ENCODE peak calls at places on chromosomes 6 and 20, in ten cellular contexts. One of them, this sample, is unnamed.

GRCh38 chr20:23061713-23062561 is 12.5 kb upstream of the THBD start:
- DNase-seq in heart left ventricle: no peak
- DNase-seq in body of pancreas: peak
- DNase-seq in right lobe of liver: no peak
- DNase-seq in sigmoid colon: peak
- DNase-seq in spleen: no peak
- DNase-seq in prostate gland: no peak
- DNase-seq in A549: peak
- DNase-seq in transverse colon: peak
- DNase-seq in endothelial cell of umbilical vein: peak
- DNase-seq in this sample: no peak

GRCh38 chr20:21127201-21127981 is 1.5 kb downstream of the KIZ start:
- DNase-seq in heart left ventricle: no peak
- DNase-seq in body of pancreas: no peak
- DNase-seq in right lobe of liver: no peak
- DNase-seq in sigmoid colon: no peak
- DNase-seq in spleen: no peak
- DNase-seq in prostate gland: no peak
- DNase-seq in A549: no peak
- DNase-seq in transverse colon: no peak
- DNase-seq in endothelial cell of umbilical vein: no peak
- DNase-seq in this sample: no peak

GRCh38 chr6:31529329-31530150 is 778 bp downstream of the MCCD1 start:
- DNase-seq in heart left ventricle: no peak
- DNase-seq in body of pancreas: no peak
- DNase-seq in right lobe of liver: no peak
- DNase-seq in sigmoid colon: no peak
- DNase-seq in spleen: no peak
- DNase-seq in prostate gland: no peak
- DNase-seq in A549: no peak
- DNase-seq in transverse colon: no peak
- DNase-seq in endothelial cell of umbilical vein: no peak
- DNase-seq in this sample: no peak

GRCh38 chr6:38264605-38265004 is 375.1 kb downstream of the BTBD9 start:
- DNase-seq in heart left ventricle: no peak
- DNase-seq in body of pancreas: no peak
- DNase-seq in right lobe of liver: no peak
- DNase-seq in sigmoid colon: no peak
- DNase-seq in spleen: no peak
- DNase-seq in prostate gland: no peak
- DNase-seq in A549: peak
- DNase-seq in transverse colon: no peak
- DNase-seq in endothelial cell of umbilical vein: no peak
- DNase-seq in this sample: no peak

GRCh38 chr6:47169785-47170685 is 127.9 kb upstream of the ADGRF1 start:
- DNase-seq in heart left ventricle: no peak
- DNase-seq in body of pancreas: no peak
- DNase-seq in right lobe of liver: no peak
- DNase-seq in sigmoid colon: no peak
- DNase-seq in spleen: no peak
- DNase-seq in prostate gland: no peak
- DNase-seq in A549: no peak
- DNase-seq in transverse colon: no peak
- DNase-seq in endothelial cell of umbilical vein: no peak
- DNase-seq in this sample: no peak

GRCh38 chr6:37566209-37566859 is 66.6 kb upstream of the CCDC167 start:
- DNase-seq in heart left ventricle: peak
- DNase-seq in body of pancreas: peak
- DNase-seq in right lobe of liver: peak
- DNase-seq in sigmoid colon: no peak
- DNase-seq in spleen: peak
- DNase-seq in prostate gland: peak
- DNase-seq in A549: peak
- DNase-seq in transverse colon: peak
- DNase-seq in endothelial cell of umbilical vein: peak
- DNase-seq in this sample: peak

GRCh38 chr6:140064371-140064770 is 689.9 kb upstream of the CITED2 start:
- DNase-seq in heart left ventricle: no peak
- DNase-seq in body of pancreas: no peak
- DNase-seq in right lobe of liver: no peak
- DNase-seq in sigmoid colon: no peak
- DNase-seq in spleen: no peak
- DNase-seq in prostate gland: no peak
- DNase-seq in A549: no peak
- DNase-seq in transverse colon: no peak
- DNase-seq in endothelial cell of umbilical vein: no peak
- DNase-seq in this sample: no peak

GRCh38 chr20:37331060-37331857 is 14.7 kb upstream of the SRC start:
- DNase-seq in heart left ventricle: no peak
- DNase-seq in body of pancreas: no peak
- DNase-seq in right lobe of liver: no peak
- DNase-seq in sigmoid colon: no peak
- DNase-seq in spleen: peak
- DNase-seq in prostate gland: no peak
- DNase-seq in A549: no peak
- DNase-seq in transverse colon: no peak
- DNase-seq in endothelial cell of umbilical vein: no peak
- DNase-seq in this sample: no peak

GRCh38 chr6:163342571-163343539 is 71.7 kb upstream of the QKI start:
- DNase-seq in heart left ventricle: no peak
- DNase-seq in body of pancreas: no peak
- DNase-seq in right lobe of liver: no peak
- DNase-seq in sigmoid colon: no peak
- DNase-seq in spleen: no peak
- DNase-seq in prostate gland: no peak
- DNase-seq in A549: no peak
- DNase-seq in transverse colon: no peak
- DNase-seq in endothelial cell of umbilical vein: no peak
- DNase-seq in this sample: no peak

GRCh38 chr20:11153819-11154218 is 480.0 kb upstream of the JAG1 start:
- DNase-seq in heart left ventricle: no peak
- DNase-seq in body of pancreas: no peak
- DNase-seq in right lobe of liver: no peak
- DNase-seq in sigmoid colon: no peak
- DNase-seq in spleen: no peak
- DNase-seq in prostate gland: no peak
- DNase-seq in A549: no peak
- DNase-seq in transverse colon: no peak
- DNase-seq in endothelial cell of umbilical vein: no peak
- DNase-seq in this sample: no peak

GRCh38 chr6:42555477-42556457 is 8.1 kb upstream of the UBR2 start:
- DNase-seq in heart left ventricle: no peak
- DNase-seq in body of pancreas: no peak
- DNase-seq in right lobe of liver: no peak
- DNase-seq in sigmoid colon: no peak
- DNase-seq in spleen: no peak
- DNase-seq in prostate gland: no peak
- DNase-seq in A549: no peak
- DNase-seq in transverse colon: peak
- DNase-seq in endothelial cell of umbilical vein: no peak
- DNase-seq in this sample: no peak

GRCh38 chr6:145836767-145837166 is 22.2 kb upstream of the FBXO30 start:
- DNase-seq in heart left ventricle: no peak
- DNase-seq in body of pancreas: no peak
- DNase-seq in right lobe of liver: no peak
- DNase-seq in sigmoid colon: no peak
- DNase-seq in spleen: no peak
- DNase-seq in prostate gland: no peak
- DNase-seq in A549: no peak
- DNase-seq in transverse colon: no peak
- DNase-seq in endothelial cell of umbilical vein: no peak
- DNase-seq in this sample: no peak
- H3K27ac ChIP-seq in heart left ventricle: no peak
- H3K27ac ChIP-seq in body of pancreas: no peak
- H3K27ac ChIP-seq in right lobe of liver: no peak
- H3K27ac ChIP-seq in sigmoid colon: no peak
- H3K27ac ChIP-seq in spleen: no peak
- H3K27ac ChIP-seq in prostate gland: no peak
- H3K27ac ChIP-seq in A549: no peak
- H3K27ac ChIP-seq in transverse colon: no peak
- H3K27ac ChIP-seq in endothelial cell of umbilical vein: no peak
- H3K27ac ChIP-seq in this sample: no peak

DNA sequence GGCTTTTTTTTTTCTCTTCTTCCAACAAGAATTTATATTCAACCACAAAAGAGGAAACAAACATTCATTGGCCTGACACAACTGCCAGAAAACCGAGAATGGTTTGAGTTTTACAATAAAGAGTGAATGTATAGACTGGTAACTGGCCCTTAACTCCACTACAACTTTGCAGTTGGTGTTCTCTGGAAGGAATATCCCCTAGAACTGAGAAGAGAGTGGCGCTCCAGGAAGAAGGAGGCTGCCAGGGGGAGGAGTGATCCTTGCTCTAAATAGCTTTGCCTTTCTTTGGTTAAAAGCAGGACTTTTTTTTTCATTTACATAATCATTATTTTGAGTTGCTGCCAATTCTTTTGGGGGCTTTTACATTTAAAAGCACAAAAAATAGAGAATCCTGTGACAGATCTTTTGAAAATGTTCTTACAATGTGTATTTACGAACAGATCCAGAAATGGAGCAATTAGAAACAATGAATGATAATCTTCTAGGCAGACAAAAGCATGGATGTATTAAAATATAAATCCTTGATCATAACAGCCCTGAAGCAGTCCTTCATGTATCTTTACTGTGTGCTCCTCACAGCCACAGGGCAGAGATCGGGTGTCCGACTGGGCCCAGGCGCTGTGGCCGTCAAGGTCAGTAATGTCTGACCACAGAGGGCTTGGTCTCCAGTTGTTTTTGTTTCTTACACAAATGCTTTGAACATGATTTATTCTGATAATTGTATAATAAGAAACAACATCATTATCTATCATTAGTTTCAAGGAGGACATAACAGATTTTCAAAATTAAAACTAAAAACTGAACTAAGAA is 612.1 kb downstream of the HDGFL1 start:
- DNase-seq in heart left ventricle: no peak
- DNase-seq in body of pancreas: no peak
- DNase-seq in right lobe of liver: no peak
- DNase-seq in sigmoid colon: no peak
- DNase-seq in spleen: no peak
- DNase-seq in prostate gland: no peak
- DNase-seq in A549: no peak
- DNase-seq in transverse colon: no peak
- DNase-seq in endothelial cell of umbilical vein: no peak
- DNase-seq in this sample: no peak
- TF ChIP-seq POLR2A in heart left ventricle: no peak
- TF ChIP-seq POLR2A in body of pancreas: no peak
- TF ChIP-seq POLR2A in right lobe of liver: no peak
- TF ChIP-seq POLR2A in sigmoid colon: no peak
- TF ChIP-seq POLR2A in spleen: no peak
- TF ChIP-seq POLR2A in prostate gland: no peak
- TF ChIP-seq POLR2A in A549: no peak
- TF ChIP-seq POLR2A in transverse colon: no peak
- TF ChIP-seq POLR2A in endothelial cell of umbilical vein: no peak
- TF ChIP-seq POLR2A in this sample: no peak

GRCh38 chr20:32449057-32449889 is 91.1 kb downstream of the ASXL1 start:
- DNase-seq in heart left ventricle: no peak
- DNase-seq in body of pancreas: peak
- DNase-seq in right lobe of liver: peak
- DNase-seq in sigmoid colon: no peak
- DNase-seq in spleen: no peak
- DNase-seq in prostate gland: no peak
- DNase-seq in A549: no peak
- DNase-seq in transverse colon: no peak
- DNase-seq in endothelial cell of umbilical vein: no peak
- DNase-seq in this sample: no peak

GRCh38 chr20:32449890-32450401 is 91.8 kb downstream of the ASXL1 start:
- DNase-seq in heart left ventricle: no peak
- DNase-seq in body of pancreas: peak
- DNase-seq in right lobe of liver: peak
- DNase-seq in sigmoid colon: no peak
- DNase-seq in spleen: peak
- DNase-seq in prostate gland: no peak
- DNase-seq in A549: no peak
- DNase-seq in transverse colon: no peak
- DNase-seq in endothelial cell of umbilical vein: no peak
- DNase-seq in this sample: no peak

GRCh38 chr20:32447136-32448027 is 89.3 kb downstream of the ASXL1 start:
- DNase-seq in heart left ventricle: peak
- DNase-seq in body of pancreas: peak
- DNase-seq in right lobe of liver: peak
- DNase-seq in sigmoid colon: peak
- DNase-seq in spleen: peak
- DNase-seq in prostate gland: no peak
- DNase-seq in A549: no peak
- DNase-seq in transverse colon: peak
- DNase-seq in endothelial cell of umbilical vein: no peak
- DNase-seq in this sample: no peak

GRCh38 chr20:32446301-32447100 is 88.4 kb downstream of the ASXL1 start:
- DNase-seq in heart left ventricle: no peak
- DNase-seq in body of pancreas: no peak
- DNase-seq in right lobe of liver: peak
- DNase-seq in sigmoid colon: peak
- DNase-seq in spleen: peak
- DNase-seq in prostate gland: no peak
- DNase-seq in A549: no peak
- DNase-seq in transverse colon: peak
- DNase-seq in endothelial cell of umbilical vein: no peak
- DNase-seq in this sample: no peak

GRCh38 chr20:32448306-32449056 is 90.3 kb downstream of the ASXL1 start:
- DNase-seq in heart left ventricle: peak
- DNase-seq in body of pancreas: peak
- DNase-seq in right lobe of liver: peak
- DNase-seq in sigmoid colon: peak
- DNase-seq in spleen: no peak
- DNase-seq in prostate gland: no peak
- DNase-seq in A549: no peak
- DNase-seq in transverse colon: peak
- DNase-seq in endothelial cell of umbilical vein: no peak
- DNase-seq in this sample: no peak
- H3K27ac ChIP-seq in heart left ventricle: peak
- H3K27ac ChIP-seq in body of pancreas: peak
- H3K27ac ChIP-seq in right lobe of liver: no peak
- H3K27ac ChIP-seq in sigmoid colon: peak
- H3K27ac ChIP-seq in spleen: no peak
- H3K27ac ChIP-seq in prostate gland: no peak
- H3K27ac ChIP-seq in A549: no peak
- H3K27ac ChIP-seq in transverse colon: peak
- H3K27ac ChIP-seq in endothelial cell of umbilical vein: no peak
- H3K27ac ChIP-seq in this sample: peak

DNA sequence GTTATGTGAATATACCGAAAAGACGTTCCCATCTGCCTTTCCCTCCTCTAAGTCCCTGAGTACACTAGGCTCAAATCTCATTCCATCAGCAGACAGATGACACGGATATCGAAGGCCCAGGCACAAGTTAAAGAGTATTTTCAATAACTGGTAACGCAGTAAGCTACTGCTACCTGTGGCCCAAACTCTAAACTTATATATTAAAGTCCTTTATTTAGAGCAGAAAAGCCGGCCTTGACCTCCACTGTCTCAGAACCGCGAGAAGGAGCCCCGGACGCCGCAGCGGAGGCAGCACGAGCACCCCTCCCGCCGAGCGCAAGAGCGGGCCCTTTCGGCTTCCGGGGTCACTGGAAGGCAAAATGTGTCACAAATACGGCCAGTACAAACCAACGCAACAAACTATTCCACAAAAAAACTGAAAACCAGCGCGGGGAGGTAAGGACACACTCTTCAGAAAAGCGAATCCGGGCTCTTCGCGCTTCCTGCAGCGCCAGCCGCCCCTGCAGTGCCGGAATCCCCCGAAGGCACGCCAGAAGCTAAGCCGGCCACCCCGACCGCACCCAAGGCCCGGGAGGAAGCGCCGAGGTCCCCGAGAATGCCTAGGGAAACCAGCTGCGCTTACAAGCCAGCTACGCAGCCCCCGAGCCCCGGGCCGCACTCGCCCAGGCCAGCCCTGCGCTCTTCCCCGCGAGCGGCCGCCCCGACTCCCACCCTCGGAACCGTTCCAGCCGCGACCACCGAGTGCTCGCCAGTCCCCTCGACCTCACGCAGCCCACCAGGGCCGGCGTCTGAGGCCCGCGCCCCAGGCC is 681 bp downstream of the DIDO1 start:
- DNase-seq in heart left ventricle: peak
- DNase-seq in body of pancreas: peak
- DNase-seq in right lobe of liver: no peak
- DNase-seq in sigmoid colon: no peak
- DNase-seq in spleen: peak
- DNase-seq in prostate gland: no peak
- DNase-seq in A549: no peak
- DNase-seq in transverse colon: peak
- DNase-seq in endothelial cell of umbilical vein: no peak
- DNase-seq in this sample: peak
- TF ChIP-seq POLR2A in heart left ventricle: no peak
- TF ChIP-seq POLR2A in body of pancreas: no peak
- TF ChIP-seq POLR2A in right lobe of liver: no peak
- TF ChIP-seq POLR2A in sigmoid colon: no peak
- TF ChIP-seq POLR2A in spleen: no peak
- TF ChIP-seq POLR2A in prostate gland: no peak
- TF ChIP-seq POLR2A in A549: peak
- TF ChIP-seq POLR2A in transverse colon: peak
- TF ChIP-seq POLR2A in endothelial cell of umbilical vein: no peak
- TF ChIP-seq POLR2A in this sample: no peak